ENCODE peak calls at places on chromosomes 16 and 17, in seven cellular contexts. Q, O, J, K, X, Z and P are unnamed samples.
A peak's percentile ranks its signal among the peaks of the same experiment; 100 is the strongest.

GRCh38 chr16:29710227-29711219 is 31.5 kb downstream of the QPRT start:
- DNase-seq in Q (no peak), O (no peak), J (peak; percentile 71), K (peak; percentile 48), X (peak; percentile 75), Z (peak; percentile 79), P (peak; percentile 48)

GRCh38 chr16:85126731-85127662 is 14.7 kb upstream of the CIBAR2 start:
- DNase-seq in Q (peak; percentile 48), O (no peak), J (no peak), K (peak; percentile 76), X (no peak), Z (peak; percentile 93), P (no peak)

GRCh38 chr16:47258874-47259461 is 115.2 kb upstream of the NETO2 start:
- DNase-seq in Q (no peak), O (no peak), J (peak; percentile 27), K (peak; percentile 46), X (peak; percentile 31), Z (peak; percentile 14), P (peak; percentile 12)

GRCh38 chr16:67216612-67217490 is 10.1 kb upstream of the TMEM208 start:
- DNase-seq in Q (no peak), O (no peak), J (no peak), K (no peak), X (no peak), Z (no peak), P (no peak)

GRCh38 chr17:80461527-80462166 is 14.8 kb downstream of the NPTX1 start:
- DNase-seq in Q (no peak), O (no peak), J (no peak), K (no peak), X (no peak), Z (no peak), P (no peak)

GRCh38 chr17:55267777-55268648 is 3.3 kb downstream of the HLF start:
- DNase-seq in Q (no peak), O (no peak), J (no peak), K (no peak), X (no peak), Z (no peak), P (no peak)

GRCh38 chr16:11112723-11113348 is 143.2 kb downstream of the SOCS1 start:
- DNase-seq in Q (no peak), O (no peak), J (no peak), K (peak; percentile 13), X (no peak), Z (no peak), P (no peak)

GRCh38 chr16:23423496-23424049 is 29.4 kb downstream of the COG7 start:
- DNase-seq in Q (no peak), O (no peak), J (no peak), K (no peak), X (no peak), Z (peak; percentile 99), P (no peak)

GRCh38 chr16:14632693-14633569 is at the start of gene BFAR:
- DNase-seq in Q (peak; percentile 97), O (peak; percentile 98), J (peak; percentile 99), K (peak; percentile 99), X (peak; percentile 96), Z (peak; percentile 93), P (peak; percentile 88)

GRCh38 chr16:54954220-54954619 is 23.6 kb downstream of the IRX5 start:
- DNase-seq in Q (no peak), O (no peak), J (no peak), K (no peak), X (no peak), Z (no peak), P (no peak)

GRCh38 chr16:66007717-66008116 is 358.8 kb upstream of the CDH5 start:
- DNase-seq in Q (no peak), O (no peak), J (no peak), K (no peak), X (no peak), Z (peak; percentile 93), P (no peak)

GRCh38 chr16:54342001-54342776 is 55.6 kb upstream of the IRX3 start:
- DNase-seq in Q (no peak), O (no peak), J (no peak), K (no peak), X (no peak), Z (no peak), P (no peak)

GRCh38 chr17:30952645-30953393 is 18.0 kb upstream of the RNF135 start:
- DNase-seq in Q (no peak), O (no peak), J (peak; percentile 39), K (no peak), X (no peak), Z (no peak), P (no peak)

GRCh38 chr16:84959045-84959576 is 52.2 kb downstream of the ZDHHC7 start:
- DNase-seq in Q (no peak), O (no peak), J (no peak), K (no peak), X (no peak), Z (no peak), P (peak; percentile 39)

GRCh38 chr17:77214328-77214727 is 73.6 kb downstream of the SEC14L1 start:
- DNase-seq in Q (no peak), O (no peak), J (no peak), K (no peak), X (no peak), Z (no peak), P (no peak)

GRCh38 chr17:1730345-1731193 is 6.1 kb downstream of the WDR81 start:
- DNase-seq in Q (no peak), O (no peak), J (no peak), K (peak; percentile 85), X (no peak), Z (peak; percentile 50), P (no peak)

GRCh38 chr16:68286153-68287074 is 22.1 kb downstream of the SLC7A6 start:
- DNase-seq in Q (no peak), O (no peak), J (peak; percentile 56), K (no peak), X (no peak), Z (no peak), P (no peak)

GRCh38 chr17:44221862-44222111 is 2.3 kb upstream of the UBTF start:
- DNase-seq in Q (peak; percentile 54), O (no peak), J (no peak), K (no peak), X (peak; percentile 50), Z (no peak), P (peak; percentile 49)

GRCh38 chr17:42403150-42403549 is 14.9 kb upstream of the STAT3 start:
- DNase-seq in Q (no peak), O (no peak), J (no peak), K (peak; percentile 66), X (peak; percentile 82), Z (no peak), P (no peak)